ENCODE peak calls at places on chromosomes 4 and X, in four cellular contexts. One of them, this sample, is unnamed.

GRCh38 chr4:124143632-124144031 is 568.9 kb downstream of the ANKRD50 start:
- DNase-seq in Peyer's patch: no peak
- DNase-seq in left lung: no peak
- DNase-seq in lower lobe of right lung: no peak
- DNase-seq in this sample: no peak

GRCh38 chr4:146098978-146099377 is 76.5 kb upstream of the LSM6 start:
- DNase-seq in left lung: no peak
- DNase-seq in lower lobe of right lung: no peak
- DNase-seq in Peyer's patch: no peak
- DNase-seq in this sample: no peak

GRCh38 chrX:72307646-72308051 is 1.9 kb upstream of the CITED1 start:
- DNase-seq in left lung: no peak
- DNase-seq in lower lobe of right lung: no peak
- DNase-seq in Peyer's patch: no peak
- DNase-seq in this sample: no peak

GRCh38 chrX:38803609-38804480 is 2.6 kb downstream of the MID1IP1 start:
- DNase-seq in lower lobe of right lung: peak; percentile 91
- DNase-seq in Peyer's patch: peak; percentile 71
- DNase-seq in left lung: peak; percentile 89
- DNase-seq in this sample: peak; percentile 76

GRCh38 chrX:48468247-48468671 is 1.8 kb downstream of the SLC38A5 start:
- DNase-seq in left lung: no peak
- DNase-seq in Peyer's patch: peak; percentile 32
- DNase-seq in lower lobe of right lung: no peak
- DNase-seq in this sample: no peak

GRCh38 chrX:23901065-23901464 is 6.7 kb downstream of the APOO start:
- DNase-seq in lower lobe of right lung: no peak
- DNase-seq in Peyer's patch: no peak
- DNase-seq in left lung: peak; percentile 36
- DNase-seq in this sample: no peak

GRCh38 chrX:55624403-55624802 is 1.2 kb downstream of the FOXR2 start:
- DNase-seq in lower lobe of right lung: no peak
- DNase-seq in Peyer's patch: no peak
- DNase-seq in left lung: peak; percentile 37
- DNase-seq in this sample: no peak

GRCh38 chr4:41282362-41282761 is 25.6 kb downstream of the UCHL1 start:
- DNase-seq in Peyer's patch: no peak
- DNase-seq in left lung: no peak
- DNase-seq in lower lobe of right lung: no peak
- DNase-seq in this sample: no peak

GRCh38 chrX:118585296-118585695 is 89.7 kb downstream of the DOCK11 start:
- DNase-seq in left lung: no peak
- DNase-seq in lower lobe of right lung: no peak
- DNase-seq in Peyer's patch: no peak
- DNase-seq in this sample: no peak

GRCh38 chr4:41360214-41360910 is 103.6 kb downstream of the UCHL1 start:
- DNase-seq in lower lobe of right lung: peak; percentile 83
- DNase-seq in Peyer's patch: no peak
- DNase-seq in left lung: peak; percentile 77
- DNase-seq in this sample: no peak

GRCh38 chrX:118761950-118762725 is 34.7 kb downstream of the IL13RA1 start:
- DNase-seq in lower lobe of right lung: no peak
- DNase-seq in Peyer's patch: no peak
- DNase-seq in left lung: no peak
- DNase-seq in this sample: no peak

GRCh38 chrX:10986616-10987015 is 124.5 kb upstream of the HCCS start:
- DNase-seq in Peyer's patch: no peak
- DNase-seq in left lung: no peak
- DNase-seq in lower lobe of right lung: no peak
- DNase-seq in this sample: no peak

GRCh38 chr4:121951570-121952110 is at the start of gene TRPC3:
- DNase-seq in left lung: peak; percentile 32
- DNase-seq in lower lobe of right lung: peak; percentile 54
- DNase-seq in Peyer's patch: peak; percentile 17
- DNase-seq in this sample: no peak

GRCh38 chr4:116515959-116516358 is 569.4 kb downstream of the TRAM1L1 start:
- DNase-seq in lower lobe of right lung: peak; percentile 46
- DNase-seq in Peyer's patch: no peak
- DNase-seq in left lung: peak; percentile 64
- DNase-seq in this sample: no peak

GRCh38 chr4:689498-690122 is 659 bp upstream of the SLC49A3 start:
- DNase-seq in left lung: no peak
- DNase-seq in Peyer's patch: no peak
- DNase-seq in lower lobe of right lung: no peak
- DNase-seq in this sample: no peak

GRCh38 chrX:97057349-97057909 is 173.7 kb downstream of the RPA4 start:
- DNase-seq in lower lobe of right lung: no peak
- DNase-seq in Peyer's patch: no peak
- DNase-seq in left lung: no peak
- DNase-seq in this sample: no peak

GRCh38 chr4:182578402-182578801 is 335.2 kb downstream of the TENM3 start:
- DNase-seq in Peyer's patch: no peak
- DNase-seq in lower lobe of right lung: no peak
- DNase-seq in left lung: no peak
- DNase-seq in this sample: no peak

GRCh38 chr4:58507079-58507478 is 1396.9 kb upstream of the IGFBP7 start:
- DNase-seq in lower lobe of right lung: no peak
- DNase-seq in left lung: no peak
- DNase-seq in Peyer's patch: no peak
- DNase-seq in this sample: no peak

GRCh38 chr4:163398238-163398637 is 54.5 kb downstream of the NPY5R start:
- DNase-seq in Peyer's patch: no peak
- DNase-seq in lower lobe of right lung: no peak
- DNase-seq in left lung: no peak
- DNase-seq in this sample: no peak

GRCh38 chrX:131032646-131033230 is 25.4 kb upstream of the ARHGAP36 start:
- DNase-seq in left lung: no peak
- DNase-seq in Peyer's patch: no peak
- DNase-seq in lower lobe of right lung: no peak
- DNase-seq in this sample: no peak

GRCh38 chr4:105631818-105632400 is 76.6 kb downstream of the INTS12 start:
- DNase-seq in Peyer's patch: no peak
- DNase-seq in lower lobe of right lung: no peak
- DNase-seq in left lung: no peak
- DNase-seq in this sample: no peak
- TF ChIP-seq CTCF in Peyer's patch: peak; percentile 31
- TF ChIP-seq CTCF in lower lobe of right lung: no peak
- TF ChIP-seq CTCF in left lung: no peak
- TF ChIP-seq CTCF in this sample: no peak

GRCh38 chr4:184826315-184827266 is 823 bp upstream of the ACSL1 start:
- DNase-seq in lower lobe of right lung: peak; percentile 76
- DNase-seq in left lung: peak; percentile 63
- DNase-seq in Peyer's patch: peak; percentile 51
- DNase-seq in this sample: no peak
- H3K27ac ChIP-seq in lower lobe of right lung: peak overlapping the region; percentile 81
- H3K27ac ChIP-seq in left lung: peak overlapping the region; percentile 82
- H3K27ac ChIP-seq in Peyer's patch: peak overlapping the region; percentile 90
- H3K27ac ChIP-seq in this sample: peak overlapping the region; percentile 90

GRCh38 chr4:153345011-153345981 is 808 bp downstream of the MND1 start:
- DNase-seq in left lung: peak; percentile 38
- DNase-seq in lower lobe of right lung: peak; percentile 53
- DNase-seq in Peyer's patch: peak; percentile 35
- DNase-seq in this sample: peak; percentile 63
- H3K4me1 ChIP-seq in left lung: peaks cover 28% of the 10 kb centered on the region
- H3K4me1 ChIP-seq in lower lobe of right lung: peaks cover 14% of the 10 kb centered on the region
- H3K4me1 ChIP-seq in Peyer's patch: no peaks in the 10 kb centered on the region
- H3K4me1 ChIP-seq in this sample: no peaks in the 10 kb centered on the region

GRCh38 chr4:16765549-16765948 is 132.9 kb downstream of the LDB2 start:
- DNase-seq in Peyer's patch: no peak
- DNase-seq in left lung: no peak
- DNase-seq in lower lobe of right lung: no peak
- DNase-seq in this sample: no peak

GRCh38 chr4:16767251-16767650 is 131.2 kb downstream of the LDB2 start:
- DNase-seq in Peyer's patch: no peak
- DNase-seq in left lung: no peak
- DNase-seq in lower lobe of right lung: no peak
- DNase-seq in this sample: no peak

GRCh38 chr4:16761031-16761430 is 137.4 kb downstream of the LDB2 start:
- DNase-seq in Peyer's patch: no peak
- DNase-seq in left lung: no peak
- DNase-seq in lower lobe of right lung: no peak
- DNase-seq in this sample: no peak

GRCh38 chr4:16767861-16768260 is 130.6 kb downstream of the LDB2 start:
- DNase-seq in left lung: no peak
- DNase-seq in Peyer's patch: no peak
- DNase-seq in lower lobe of right lung: no peak
- DNase-seq in this sample: no peak

DNA sequence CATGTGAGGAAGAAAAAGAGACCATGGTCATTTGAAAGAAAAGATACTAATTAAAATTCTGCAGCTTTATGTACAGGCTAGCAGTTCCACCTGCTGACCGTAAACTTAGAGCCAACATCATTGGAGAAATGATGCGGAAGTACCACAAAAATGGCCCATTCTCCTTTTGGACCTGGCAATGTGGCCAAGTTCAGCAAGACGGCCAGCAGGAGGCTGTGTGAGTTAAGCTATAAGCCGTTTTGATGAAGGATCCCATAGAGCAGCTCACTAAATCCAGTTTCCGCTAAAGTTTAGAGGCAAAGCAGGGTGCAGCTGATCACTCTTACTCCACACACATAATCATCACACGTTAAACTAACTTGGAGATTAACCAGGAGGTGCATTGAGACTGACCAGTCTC is 133.8 kb downstream of the LDB2 start:
- DNase-seq in lower lobe of right lung: no peak
- DNase-seq in left lung: no peak
- DNase-seq in Peyer's patch: no peak
- DNase-seq in this sample: no peak
- TF ChIP-seq CTCF in lower lobe of right lung: peak; percentile 24
- TF ChIP-seq CTCF in left lung: peak; percentile 25
- TF ChIP-seq CTCF in Peyer's patch: no peak
- TF ChIP-seq CTCF in this sample: no peak